ENCODE peak calls at places on chromosomes 12 and 14, in eight cellular contexts. G is sigmoid colon; V is fibroblast of pulmonary artery; H is adipocyte; U is mucosa of gallbladder; N is activated T-cell treated with anti-CD3 and anti-CD28 coated beads, Interleukin-2, amount 50 U/mL, for 72 hours; T is epithelial cell of proximal tubule; P is HEK293T. E is an unnamed sample.

GRCh38 chr12:103841690-103842584 is 903 bp upstream of the NT5DC3 start:
- DNase-seq in G (peak), V (no peak), H (peak), U (peak), N (peak), T (peak), P (peak), E (peak)

GRCh38 chr14:69484444-69485113 is at the start of gene PLEKHD1:
- DNase-seq in G (no peak), V (no peak), H (no peak), U (no peak), N (peak), T (no peak), P (no peak), E (no peak)

GRCh38 chr12:107448198-107448597 is 237.4 kb upstream of the PWP1 start:
- DNase-seq in G (no peak), V (peak), H (peak), U (no peak), N (no peak), T (no peak), P (peak), E (no peak)

GRCh38 chr14:23068792-23069412 is 11.6 kb upstream of the CDH24 start:
- DNase-seq in G (peak), V (peak), H (peak), U (peak), N (peak), T (peak), P (peak), E (peak)

GRCh38 chr14:99753225-99754140 is 39.7 kb upstream of the EML1 start:
- DNase-seq in G (no peak), V (no peak), H (no peak), U (no peak), N (no peak), T (no peak), P (no peak), E (no peak)

GRCh38 chr14:105502446-105503295 is 11.6 kb downstream of the TEDC1 start:
- DNase-seq in G (peak), V (no peak), H (no peak), U (no peak), N (no peak), T (no peak), P (no peak), E (peak)

GRCh38 chr14:94707494-94707893 is 62.4 kb downstream of the GSC start:
- DNase-seq in G (no peak), V (no peak), H (no peak), U (no peak), N (no peak), T (no peak), P (peak), E (no peak)

GRCh38 chr14:106883218-106883692 is 1356.9 kb downstream of the TMEM121 start:
- DNase-seq in G (no peak), V (peak), H (peak), U (no peak), N (peak), T (no peak), P (no peak), E (peak)

GRCh38 chr14:85634205-85634604 is 104.3 kb downstream of the FLRT2 start:
- DNase-seq in G (no peak), V (peak), H (peak), U (no peak), N (no peak), T (no peak), P (no peak), E (no peak)

GRCh38 chr14:36373982-36374673 is 53.7 kb upstream of the MBIP start:
- DNase-seq in G (peak), V (peak), H (peak), U (peak), N (peak), T (peak), P (peak), E (peak)

GRCh38 chr12:104121001-104121400 is 17.0 kb downstream of the NFYB start:
- DNase-seq in G (no peak), V (peak), H (peak), U (no peak), N (no peak), T (no peak), P (no peak), E (no peak)

GRCh38 chr14:39023939-39024871 is 78.8 kb downstream of the SEC23A start:
- DNase-seq in G (no peak), V (no peak), H (no peak), U (no peak), N (no peak), T (no peak), P (no peak), E (no peak)

GRCh38 chr12:2233034-2233433 is 180.2 kb downstream of the CACNA1C start:
- DNase-seq in G (no peak), V (no peak), H (peak), U (no peak), N (no peak), T (no peak), P (no peak), E (no peak)

GRCh38 chr14:56333361-56334279 is 215.4 kb downstream of the PELI2 start:
- DNase-seq in G (no peak), V (peak), H (peak), U (peak), N (no peak), T (peak), P (no peak), E (no peak)

GRCh38 chr14:38505221-38506095 is 249.6 kb upstream of the CLEC14A start:
- DNase-seq in G (no peak), V (peak), H (peak), U (no peak), N (no peak), T (no peak), P (no peak), E (no peak)

GRCh38 chr14:92558319-92558718 is 44.7 kb downstream of the RIN3 start:
- DNase-seq in G (no peak), V (no peak), H (no peak), U (no peak), N (no peak), T (no peak), P (no peak), E (no peak)

GRCh38 chr12:42946776-42947435 is 357.4 kb upstream of the PRICKLE1 start:
- DNase-seq in G (no peak), V (no peak), H (no peak), U (no peak), N (no peak), T (no peak), P (no peak), E (no peak)

GRCh38 chr12:71321531-71321930 is 118.1 kb upstream of the LGR5 start:
- DNase-seq in G (no peak), V (no peak), H (no peak), U (no peak), N (no peak), T (no peak), P (no peak), E (no peak)

GRCh38 chr14:73058923-73059311 is 583 bp downstream of the RBM25 start:
- DNase-seq in G (no peak), V (no peak), H (peak), U (peak), N (no peak), T (no peak), P (peak), E (no peak)

GRCh38 chr12:54164402-54165145 is 24.2 kb downstream of the SMUG1 start:
- DNase-seq in G (no peak), V (no peak), H (no peak), U (no peak), N (no peak), T (no peak), P (no peak), E (no peak)

GRCh38 chr14:61213930-61214329 is 67.2 kb downstream of the TMEM30B start:
- DNase-seq in G (no peak), V (no peak), H (no peak), U (no peak), N (peak), T (no peak), P (no peak), E (no peak)

GRCh38 chr14:74569826-74570591 is 42.0 kb downstream of the LTBP2 start:
- DNase-seq in G (no peak), V (peak), H (peak), U (no peak), N (no peak), T (no peak), P (no peak), E (no peak)

GRCh38 chr12:116140559-116140958 is 136.9 kb downstream of the MED13L start:
- DNase-seq in G (no peak), V (no peak), H (no peak), U (no peak), N (no peak), T (no peak), P (no peak), E (no peak)

GRCh38 chr12:67740706-67741105 is 92.2 kb downstream of the DYRK2 start:
- DNase-seq in G (no peak), V (no peak), H (no peak), U (no peak), N (no peak), T (no peak), P (no peak), E (no peak)

GRCh38 chr12:47054659-47055058 is 24.8 kb upstream of the PCED1B start:
- DNase-seq in G (no peak), V (no peak), H (no peak), U (no peak), N (no peak), T (no peak), P (no peak), E (no peak)

GRCh38 chr12:6871052-6871957 is 1.8 kb downstream of the SPSB2 start:
- DNase-seq in G (no peak), V (no peak), H (peak), U (peak), N (peak), T (no peak), P (no peak), E (no peak)

GRCh38 chr12:117986705-117987469 is 18.1 kb upstream of the KSR2 start:
- DNase-seq in G (no peak), V (peak), H (peak), U (no peak), N (no peak), T (peak), P (no peak), E (no peak)

GRCh38 chr14:50003213-50004021 is 110.5 kb downstream of the ARF6 start:
- DNase-seq in G (peak), V (peak), H (peak), U (peak), N (peak), T (no peak), P (peak), E (peak)

E was measured in psoas muscle.